ENCODE peak calls at places on chromosomes 16 and 17, in ten cellular contexts. One of them, this sample, is unnamed.

GRCh38 chr17:50146927-50147640 is 3.4 kb downstream of the PPP1R9B start:
- DNase-seq in foreskin keratinocyte: no peak
- DNase-seq in GM23248: peak; percentile 61
- DNase-seq in MV-4-11: no peak
- DNase-seq in A549: no peak
- DNase-seq in NCI-H345: no peak
- DNase-seq in glutamatergic neuron: no peak
- DNase-seq in H54: no peak
- DNase-seq in HS-5: no peak
- DNase-seq in Peyer's patch: peak; percentile 46
- DNase-seq in this sample: no peak

GRCh38 chr17:57523926-57524634 is 221.0 kb downstream of the CCDC182 start:
- DNase-seq in foreskin keratinocyte: peak; percentile 83
- DNase-seq in GM23248: peak; percentile 62
- DNase-seq in MV-4-11: no peak
- DNase-seq in A549: peak; percentile 91
- DNase-seq in NCI-H345: peak; percentile 76
- DNase-seq in glutamatergic neuron: no peak
- DNase-seq in H54: peak; percentile 78
- DNase-seq in HS-5: peak; percentile 24
- DNase-seq in Peyer's patch: no peak
- DNase-seq in this sample: no peak

GRCh38 chr17:9468532-9468931 is 107.1 kb downstream of the STX8 start:
- DNase-seq in foreskin keratinocyte: no peak
- DNase-seq in GM23248: no peak
- DNase-seq in MV-4-11: peak; percentile 33
- DNase-seq in A549: no peak
- DNase-seq in NCI-H345: no peak
- DNase-seq in glutamatergic neuron: peak; percentile 38
- DNase-seq in H54: no peak
- DNase-seq in HS-5: no peak
- DNase-seq in Peyer's patch: no peak
- DNase-seq in this sample: no peak

GRCh38 chr17:80363518-80364090 is 51.4 kb upstream of the ENDOV start:
- DNase-seq in foreskin keratinocyte: no peak
- DNase-seq in GM23248: no peak
- DNase-seq in MV-4-11: no peak
- DNase-seq in A549: no peak
- DNase-seq in NCI-H345: peak; percentile 89
- DNase-seq in glutamatergic neuron: no peak
- DNase-seq in H54: no peak
- DNase-seq in HS-5: no peak
- DNase-seq in Peyer's patch: no peak
- DNase-seq in this sample: no peak

GRCh38 chr17:54891176-54891821 is 9.4 kb upstream of the TOM1L1 start:
- DNase-seq in foreskin keratinocyte: peak; percentile 23
- DNase-seq in GM23248: peak; percentile 87
- DNase-seq in MV-4-11: peak; percentile 54
- DNase-seq in A549: peak; percentile 57
- DNase-seq in NCI-H345: peak; percentile 43
- DNase-seq in glutamatergic neuron: peak; percentile 22
- DNase-seq in H54: peak; percentile 74
- DNase-seq in HS-5: peak; percentile 32
- DNase-seq in Peyer's patch: no peak
- DNase-seq in this sample: peak; percentile 14

GRCh38 chr16:2983706-2984136 is 3.5 kb upstream of the PKMYT1 start:
- DNase-seq in foreskin keratinocyte: peak; percentile 43
- DNase-seq in GM23248: peak; percentile 93
- DNase-seq in MV-4-11: peak; percentile 77
- DNase-seq in A549: peak; percentile 81
- DNase-seq in NCI-H345: peak; percentile 84
- DNase-seq in glutamatergic neuron: peak; percentile 91
- DNase-seq in H54: peak; percentile 89
- DNase-seq in HS-5: no peak
- DNase-seq in Peyer's patch: peak; percentile 62
- DNase-seq in this sample: no peak

GRCh38 chr17:77354721-77355455 is 214.1 kb downstream of the SEC14L1 start:
- DNase-seq in foreskin keratinocyte: peak; percentile 83
- DNase-seq in GM23248: peak; percentile 100
- DNase-seq in MV-4-11: no peak
- DNase-seq in A549: peak; percentile 65
- DNase-seq in NCI-H345: no peak
- DNase-seq in glutamatergic neuron: no peak
- DNase-seq in H54: peak; percentile 88
- DNase-seq in HS-5: peak; percentile 98
- DNase-seq in Peyer's patch: peak; percentile 21
- DNase-seq in this sample: no peak

GRCh38 chr17:78992542-78993212 is 13.0 kb upstream of the LGALS3BP start:
- DNase-seq in foreskin keratinocyte: no peak
- DNase-seq in GM23248: no peak
- DNase-seq in MV-4-11: no peak
- DNase-seq in A549: no peak
- DNase-seq in NCI-H345: no peak
- DNase-seq in glutamatergic neuron: no peak
- DNase-seq in H54: no peak
- DNase-seq in HS-5: no peak
- DNase-seq in Peyer's patch: no peak
- DNase-seq in this sample: no peak

GRCh38 chr17:47288531-47289116 is 35.0 kb downstream of the ITGB3 start:
- DNase-seq in foreskin keratinocyte: no peak
- DNase-seq in GM23248: peak; percentile 35
- DNase-seq in MV-4-11: no peak
- DNase-seq in A549: peak; percentile 22
- DNase-seq in NCI-H345: no peak
- DNase-seq in glutamatergic neuron: no peak
- DNase-seq in H54: no peak
- DNase-seq in HS-5: no peak
- DNase-seq in Peyer's patch: no peak
- DNase-seq in this sample: no peak

GRCh38 chr17:17751489-17751995 is 70.3 kb downstream of the RAI1 start:
- DNase-seq in foreskin keratinocyte: no peak
- DNase-seq in GM23248: peak; percentile 43
- DNase-seq in MV-4-11: peak; percentile 49
- DNase-seq in A549: no peak
- DNase-seq in NCI-H345: no peak
- DNase-seq in glutamatergic neuron: no peak
- DNase-seq in H54: no peak
- DNase-seq in HS-5: no peak
- DNase-seq in Peyer's patch: peak; percentile 25
- DNase-seq in this sample: no peak

This sample was measured in NCI-H1048.